ENCODE peak calls at places on chromosomes 2 and 18, in four cellular contexts. I is cardiac septum, W is cardiac muscle cell, D is mammary epithelial cell. F is an unnamed sample.

GRCh38 chr18:41906528-41907256 is 48.3 kb upstream of the PIK3C3 start:
- DNase-seq in I (no peak), W (peak; percentile 78), D (peak; percentile 35), F (peak; percentile 37)

GRCh38 chr18:48819781-48820482 is 130.8 kb downstream of the SMAD7 start:
- DNase-seq in W (no peak), D (no peak), I (peak; percentile 49), F (no peak)

GRCh38 chr18:36354989-36355388 is 57.5 kb downstream of the FHOD3 start:
- DNase-seq in W (peak; percentile 39), D (peak; percentile 71), I (no peak), F (no peak)

GRCh38 chr2:219706823-219707281 is 79.4 kb downstream of the SLC4A3 start:
- DNase-seq in W (peak; percentile 62), D (no peak), I (no peak), F (no peak)

GRCh38 chr18:23133860-23134779 is 1.2 kb upstream of the CABLES1 start:
- DNase-seq in D (peak; percentile 42), I (no peak), W (no peak), F (peak; percentile 97)

GRCh38 chr2:226802573-226802972 is 3.0 kb upstream of the IRS1 start:
- DNase-seq in I (no peak), W (peak; percentile 93), D (peak; percentile 70), F (peak; percentile 60)

GRCh38 chr2:240560480-240561324 is 545 bp downstream of the DUSP28 start:
- DNase-seq in W (peak; percentile 99), D (peak; percentile 97), I (peak; percentile 100), F (peak; percentile 96)

GRCh38 chr2:63218800-63219511 is 168.3 kb downstream of the OTX1 start:
- DNase-seq in W (no peak), I (no peak), D (no peak), F (no peak)

GRCh38 chr2:224268441-224268840 is 133.5 kb downstream of the FAM124B start:
- DNase-seq in I (no peak), D (peak; percentile 66), W (peak; percentile 91), F (no peak)

GRCh38 chr2:66790651-66791181 is 355.8 kb downstream of the MEIS1 start:
- DNase-seq in D (peak; percentile 36), W (peak; percentile 24), I (no peak), F (no peak)

GRCh38 chr18:985301-985700 is 80.6 kb downstream of the ADCYAP1 start:
- DNase-seq in D (no peak), W (no peak), I (no peak), F (no peak)

GRCh38 chr2:36486546-36487044 is 111.4 kb downstream of the FEZ2 start:
- DNase-seq in W (peak; percentile 80), I (no peak), D (peak; percentile 16), F (no peak)

GRCh38 chr2:207465894-207466293 is 63.9 kb upstream of the CREB1 start:
- DNase-seq in D (no peak), W (no peak), I (no peak), F (no peak)

GRCh38 chr2:146523218-146523617 is 1321.6 kb upstream of the ACVR2A start:
- DNase-seq in I (no peak), W (peak; percentile 30), D (no peak), F (no peak)